ENCODE peak calls at places on chromosomes 16 and 17, in seven cellular contexts. J, R, T, O, A, G and B are unnamed samples.

GRCh38 chr16:55277536-55277935 is 46.5 kb upstream of the IRX6 start:
- DNase-seq in J (no peak), R (no peak), T (no peak), O (no peak), A (no peak), G (no peak), B (no peak)

GRCh38 chr17:58337600-58338453 is 9.2 kb upstream of the TSPOAP1 start:
- DNase-seq in J (peak; percentile 75), R (peak; percentile 71), T (peak; percentile 83), O (peak; percentile 92), A (peak; percentile 16), G (peak; percentile 95), B (peak; percentile 72)

GRCh38 chr16:6684076-6684673 is 648.5 kb upstream of the RBFOX1 start:
- DNase-seq in J (no peak), R (no peak), T (peak; percentile 16), O (no peak), A (no peak), G (no peak), B (no peak)

GRCh38 chr17:50972579-50972978 is 106.4 kb upstream of the TOB1 start:
- DNase-seq in J (no peak), R (no peak), T (no peak), O (no peak), A (no peak), G (no peak), B (no peak)

GRCh38 chr16:50269061-50269705 is 2.8 kb downstream of the ADCY7 start:
- DNase-seq in J (no peak), R (no peak), T (no peak), O (no peak), A (no peak), G (no peak), B (no peak)

GRCh38 chr16:83365166-83365565 is 442.6 kb upstream of the HSBP1 start:
- DNase-seq in J (no peak), R (no peak), T (no peak), O (peak; percentile 24), A (no peak), G (no peak), B (no peak)

GRCh38 chr17:5509482-5509881 is 23.1 kb downstream of the MIS12 start:
- DNase-seq in J (no peak), R (no peak), T (no peak), O (no peak), A (no peak), G (no peak), B (no peak)

GRCh38 chr17:39069114-39069756 is 82.2 kb downstream of the PLXDC1 start:
- DNase-seq in J (no peak), R (no peak), T (peak; percentile 80), O (peak; percentile 79), A (peak; percentile 17), G (peak; percentile 28), B (no peak)

GRCh38 chr16:49129935-49130334 is 151.7 kb downstream of the CBLN1 start:
- DNase-seq in J (no peak), R (no peak), T (no peak), O (no peak), A (no peak), G (no peak), B (no peak)

GRCh38 chr17:31099051-31099450 is 4.3 kb downstream of the NF1 start:
- DNase-seq in J (no peak), R (no peak), T (no peak), O (no peak), A (peak; percentile 8), G (no peak), B (no peak)

GRCh38 chr16:82011199-82011641 is at the start of gene SDR42E1:
- DNase-seq in J (no peak), R (peak; percentile 35), T (peak; percentile 36), O (no peak), A (no peak), G (peak; percentile 35), B (no peak)

GRCh38 chr17:1905190-1905919 is 75.5 kb downstream of the RPA1 start:
- DNase-seq in J (peak; percentile 53), R (no peak), T (no peak), O (no peak), A (no peak), G (no peak), B (no peak)

GRCh38 chr16:11276880-11277593 is 757 bp upstream of the PRM2 start:
- DNase-seq in J (no peak), R (no peak), T (no peak), O (no peak), A (no peak), G (no peak), B (no peak)

GRCh38 chr16:27640277-27640600 is 90.3 kb downstream of the KATNIP start:
- DNase-seq in J (peak; percentile 82), R (no peak), T (no peak), O (no peak), A (no peak), G (no peak), B (no peak)

GRCh38 chr17:48479014-48479402 is 49.0 kb upstream of the SKAP1 start:
- DNase-seq in J (no peak), R (no peak), T (no peak), O (no peak), A (no peak), G (no peak), B (no peak)

GRCh38 chr16:75070055-75070841 is 46.3 kb downstream of the LDHD start:
- DNase-seq in J (peak; percentile 72), R (no peak), T (no peak), O (peak; percentile 39), A (no peak), G (no peak), B (no peak)

GRCh38 chr17:16026895-16027294 is 27.3 kb downstream of the TTC19 start:
- DNase-seq in J (no peak), R (no peak), T (no peak), O (no peak), A (no peak), G (no peak), B (no peak)